ENCODE peak calls at places on chromosomes 6 and 20, in seven cellular contexts. P is astrocyte, K is HCT116, Q is cardiac fibroblast, S is HFFc6, C is endothelial cell, R is choroid plexus epithelial cell. T is an unnamed sample.

GRCh38 chr20:1265226-1265915 is 723 bp upstream of the SNPH start:
- DNase-seq in Q (no peak), S (peak; percentile 6), P (peak; percentile 30), R (no peak), K (no peak), C (no peak), T (no peak)

GRCh38 chr6:16737926-16738325 is 23.3 kb downstream of the ATXN1 start:
- DNase-seq in S (no peak), C (no peak), P (no peak), Q (peak; percentile 43), R (no peak), K (no peak), T (no peak)

GRCh38 chr6:120005292-120005976 is 655.9 kb upstream of the MAN1A1 start:
- DNase-seq in K (no peak), P (no peak), C (no peak), S (no peak), Q (peak; percentile 1), R (no peak), T (no peak)

GRCh38 chr6:139047677-139048076 is 19.1 kb downstream of the ABRACL start:
- DNase-seq in K (no peak), R (no peak), C (no peak), P (no peak), Q (no peak), S (no peak), T (no peak)

GRCh38 chr6:7267521-7268091 is 45.4 kb downstream of the SSR1 start:
- DNase-seq in P (peak; percentile 93), C (no peak), Q (peak; percentile 92), K (peak; percentile 54), R (peak; percentile 93), S (peak; percentile 98), T (no peak)

GRCh38 chr6:85405175-85405852 is 44.6 kb upstream of the NT5E start:
- DNase-seq in S (no peak), R (peak; percentile 38), P (peak; percentile 74), Q (no peak), K (no peak), C (no peak), T (no peak)

GRCh38 chr6:88374556-88374955 is 208.4 kb upstream of the CNR1 start:
- DNase-seq in P (no peak), C (no peak), R (no peak), K (no peak), Q (no peak), S (no peak), T (no peak)

GRCh38 chr6:106154326-106154725 is 68.2 kb downstream of the PRDM1 start:
- DNase-seq in Q (no peak), S (no peak), R (no peak), K (no peak), C (no peak), P (no peak), T (no peak)

GRCh38 chr20:23327617-23328333 is 22.8 kb upstream of the NXT1 start:
- DNase-seq in Q (no peak), S (no peak), K (no peak), C (no peak), P (no peak), R (no peak), T (no peak)

GRCh38 chr6:35164277-35164676 is 23.1 kb upstream of the TCP11 start:
- DNase-seq in Q (no peak), P (no peak), R (no peak), K (no peak), C (no peak), S (no peak), T (no peak)

GRCh38 chr20:31608256-31608980 is 3.3 kb downstream of the ID1 start:
- DNase-seq in Q (peak; percentile 66), S (peak; percentile 45), C (peak; percentile 37), R (peak; percentile 78), P (peak; percentile 70), K (peak; percentile 91), T (no peak)

GRCh38 chr6:40778918-40779317 is 191.8 kb upstream of the LRFN2 start:
- DNase-seq in R (no peak), P (no peak), C (no peak), K (no peak), Q (no peak), S (no peak), T (no peak)

GRCh38 chr20:44979090-44979621 is 12.8 kb downstream of the STK4 start:
- DNase-seq in R (peak; percentile 81), Q (peak; percentile 55), K (no peak), S (no peak), C (no peak), P (peak; percentile 53), T (no peak)

GRCh38 chr6:155311076-155311475 is 3.2 kb downstream of the TFB1M start:
- DNase-seq in P (no peak), Q (no peak), S (no peak), K (no peak), R (peak; percentile 56), C (no peak), T (no peak)

GRCh38 chr6:12842658-12843057 is 126.1 kb downstream of the PHACTR1 start:
- DNase-seq in Q (no peak), P (no peak), S (no peak), R (no peak), K (no peak), C (no peak), T (no peak)

GRCh38 chr6:166563805-166564204 is 22.7 kb downstream of the RAMACL start:
- DNase-seq in P (no peak), S (no peak), R (no peak), K (no peak), Q (no peak), C (no peak), T (no peak)

GRCh38 chr6:161498359-161498758 is 224.5 kb upstream of the AGPAT4 start:
- DNase-seq in R (peak; percentile 41), C (peak; percentile 17), P (peak; percentile 63), Q (peak; percentile 62), K (peak; percentile 66), S (no peak), T (no peak)

GRCh38 chr6:136306466-136306865 is 16.8 kb upstream of the BCLAF1 start:
- DNase-seq in K (no peak), S (no peak), C (no peak), R (no peak), Q (no peak), P (no peak), T (no peak)

GRCh38 chr6:36985963-36986703 is at the start of gene MTCH1:
- DNase-seq in K (peak; percentile 67), S (peak; percentile 84), P (peak; percentile 81), R (peak; percentile 93), Q (peak; percentile 86), C (peak; percentile 92), T (peak; percentile 83)

GRCh38 chr6:158939255-158940170 is 60.5 kb downstream of the RSPH3 start:
- DNase-seq in S (no peak), K (no peak), P (no peak), Q (no peak), R (no peak), C (no peak), T (no peak)

GRCh38 chr6:57221191-57221935 is 744 bp downstream of the RAB23 start:
- DNase-seq in C (peak; percentile 76), P (peak; percentile 46), Q (peak; percentile 80), S (peak; percentile 12), K (peak; percentile 54), R (peak; percentile 64), T (peak; percentile 55)

GRCh38 chr6:22027226-22027725 is 269.6 kb downstream of the PRL start:
- DNase-seq in S (no peak), P (no peak), Q (no peak), R (no peak), K (no peak), C (no peak), T (no peak)

GRCh38 chr20:31661625-31662371 is 24.1 kb downstream of the COX4I2 start:
- DNase-seq in S (peak; percentile 49), C (peak; percentile 80), Q (peak; percentile 81), R (peak; percentile 72), P (peak; percentile 44), K (peak; percentile 40), T (peak; percentile 89)

GRCh38 chr6:66558189-66558588 is 851.2 kb upstream of the EYS start:
- DNase-seq in S (no peak), C (no peak), K (no peak), Q (no peak), P (no peak), R (peak; percentile 4), T (no peak)

GRCh38 chr6:151240036-151240685 is 394 bp downstream of the AKAP12 start:
- DNase-seq in C (peak; percentile 67), Q (peak; percentile 86), P (peak; percentile 69), R (peak; percentile 84), K (peak; percentile 59), S (peak; percentile 0), T (peak; percentile 67)
- TF ChIP-seq CTCF in C (no peak), Q (no peak), P (no peak), R (no peak), K (no peak), S (no peak), T (no peak)

GRCh38 chr6:34067814-34068213 is 78.1 kb downstream of the GRM4 start:
- DNase-seq in Q (no peak), S (no peak), C (no peak), P (no peak), K (no peak), R (peak; percentile 16), T (no peak)
- TF ChIP-seq CTCF in Q (no peak), S (peak; percentile 21), C (no peak), P (no peak), K (peak; percentile 18), R (peak; percentile 42), T (no peak)

DNA sequence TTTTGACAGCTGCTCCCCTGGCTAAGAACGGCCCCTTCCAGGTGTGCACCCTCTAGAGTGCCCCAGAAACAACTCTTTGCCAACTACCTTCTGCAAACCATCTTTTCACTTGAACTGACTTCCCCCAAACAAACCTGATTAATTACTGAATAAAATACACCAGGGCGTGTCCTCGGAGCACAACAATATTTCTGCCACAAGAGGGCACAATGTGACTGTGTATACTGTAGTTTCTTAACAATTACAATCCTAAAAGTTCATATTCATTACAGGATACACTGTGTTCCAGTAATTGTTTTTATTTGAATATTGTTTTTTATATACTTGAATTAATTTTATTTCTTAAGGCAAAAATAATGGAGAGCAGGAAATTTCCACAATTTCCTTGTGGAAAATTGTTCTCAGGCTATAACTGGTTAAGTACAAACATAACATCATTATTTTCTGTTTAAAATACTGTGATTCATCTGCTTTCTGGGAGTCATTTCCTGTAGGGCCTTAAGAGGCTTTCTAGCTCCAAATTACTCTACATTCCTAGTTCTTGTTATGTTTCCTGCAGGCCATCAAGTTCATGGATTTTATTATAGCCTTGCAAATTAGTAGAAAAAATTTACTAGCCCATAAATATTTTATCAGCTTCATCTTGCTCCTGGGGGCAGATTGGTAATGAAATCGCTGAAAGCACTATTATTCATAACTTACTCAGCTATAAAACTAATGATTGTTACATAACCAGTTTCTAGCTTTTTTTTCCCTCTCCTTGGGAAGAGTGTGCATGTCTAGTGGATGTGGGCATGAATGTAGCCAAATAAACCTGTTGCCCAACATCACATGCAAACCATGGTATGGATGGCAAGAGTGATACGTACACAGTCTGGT is 51.9 kb upstream of the SLC22A16 start:
- DNase-seq in Q (peak; percentile 94), P (peak; percentile 85), R (peak; percentile 83), S (peak; percentile 98), C (peak; percentile 45), K (peak; percentile 56), T (peak; percentile 46)
- TF ChIP-seq CTCF in Q (peak; percentile 66), P (peak; percentile 81), R (peak; percentile 73), S (peak; percentile 97), C (peak; percentile 74), K (peak; percentile 76), T (peak; percentile 95)

DNA sequence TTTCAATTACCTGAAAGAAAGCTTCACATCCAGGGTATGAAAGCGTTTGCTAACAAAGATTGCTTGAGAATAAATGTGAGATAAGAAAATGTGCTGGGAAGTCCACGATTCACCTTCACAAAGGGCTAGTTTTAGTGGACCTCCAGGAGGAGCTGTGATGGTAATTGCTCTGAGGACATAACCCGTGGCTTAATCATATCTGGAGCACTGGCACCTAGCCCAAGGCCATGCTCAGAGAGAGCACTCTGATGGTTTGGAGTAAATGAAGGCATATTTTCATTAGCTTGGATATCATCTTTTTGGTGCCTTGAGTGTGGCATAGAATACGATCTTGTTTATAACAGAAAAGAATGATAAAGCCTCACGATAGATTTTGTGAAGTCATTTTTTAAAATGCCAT is 46.9 kb upstream of the BACH2 start:
- DNase-seq in P (peak; percentile 54), R (peak; percentile 54), Q (peak; percentile 29), C (no peak), K (peak; percentile 10), S (peak; percentile 30), T (no peak)
- TF ChIP-seq CTCF in P (no peak), R (peak; percentile 41), Q (no peak), C (no peak), K (no peak), S (peak; percentile 29), T (no peak)